ENCODE peak calls at places on chromosomes 7 and 10, in four cellular contexts. E is hepatocyte, U is AG04450, R is transverse colon. W is an unnamed sample.
A peak's percentile ranks its signal among the peaks of the same experiment; 100 is the strongest.

GRCh38 chr10:6242089-6242488 is 39.4 kb downstream of the PFKFB3 start:
- DNase-seq in U (peak; percentile 39), R (no peak), E (no peak), W (no peak)

GRCh38 chr10:131847241-131847783 is 53.5 kb upstream of the PPP2R2D start:
- DNase-seq in U (no peak), E (no peak), R (no peak), W (no peak)

GRCh38 chr10:123274513-123275182 is 120.4 kb downstream of the BUB3 start:
- DNase-seq in E (no peak), R (no peak), U (no peak), W (no peak)

GRCh38 chr10:89481662-89482061 is 53.7 kb downstream of the SLC16A12 start:
- DNase-seq in U (peak; percentile 65), E (peak; percentile 51), R (no peak), W (no peak)

GRCh38 chr10:14670551-14671240 is 104.0 kb downstream of the FAM107B start:
- DNase-seq in U (peak; percentile 77), E (peak; percentile 58), R (no peak), W (no peak)

GRCh38 chr7:48099781-48100180 is 10.7 kb downstream of the UPP1 start:
- DNase-seq in R (no peak), U (no peak), E (no peak), W (no peak)

GRCh38 chr10:119330342-119330741 is 123.0 kb downstream of the GRK5 start:
- DNase-seq in U (no peak), E (no peak), R (no peak), W (no peak)

GRCh38 chr7:110573862-110574528 is 516.9 kb upstream of the LRRN3 start:
- DNase-seq in R (no peak), U (peak; percentile 85), E (peak; percentile 16), W (no peak)

GRCh38 chr10:44278669-44279337 is 106.1 kb downstream of the CXCL12 start:
- DNase-seq in R (no peak), U (no peak), E (no peak), W (no peak)

GRCh38 chr10:63213489-63213888 is 80.4 kb downstream of the NRBF2 start:
- DNase-seq in E (no peak), U (no peak), R (no peak), W (no peak)

GRCh38 chr10:108608860-108609259 is 1314.5 kb downstream of the XPNPEP1 start:
- DNase-seq in R (no peak), E (no peak), U (no peak), W (no peak)

GRCh38 chr7:127252736-127253288 is at the start of gene GRM8:
- DNase-seq in U (no peak), R (peak; percentile 47), E (peak; percentile 61), W (no peak)

GRCh38 chr10:43234471-43235041 is 32.3 kb downstream of the RASGEF1A start:
- DNase-seq in E (no peak), R (no peak), U (no peak), W (no peak)

GRCh38 chr7:602341-603141 is 82.9 kb upstream of the PDGFA start:
- DNase-seq in E (peak; percentile 39), U (no peak), R (peak; percentile 21), W (no peak)

GRCh38 chr7:33334349-33334748 is 205.0 kb downstream of the BBS9 start:
- DNase-seq in E (peak; percentile 26), U (no peak), R (no peak), W (no peak)

GRCh38 chr7:130611206-130611605 is 57.3 kb downstream of the COPG2 start:
- DNase-seq in R (no peak), E (no peak), U (no peak), W (no peak)

GRCh38 chr7:128963327-128963757 is 25.6 kb downstream of the IRF5 start:
- DNase-seq in U (no peak), R (no peak), E (no peak), W (no peak)

DNA sequence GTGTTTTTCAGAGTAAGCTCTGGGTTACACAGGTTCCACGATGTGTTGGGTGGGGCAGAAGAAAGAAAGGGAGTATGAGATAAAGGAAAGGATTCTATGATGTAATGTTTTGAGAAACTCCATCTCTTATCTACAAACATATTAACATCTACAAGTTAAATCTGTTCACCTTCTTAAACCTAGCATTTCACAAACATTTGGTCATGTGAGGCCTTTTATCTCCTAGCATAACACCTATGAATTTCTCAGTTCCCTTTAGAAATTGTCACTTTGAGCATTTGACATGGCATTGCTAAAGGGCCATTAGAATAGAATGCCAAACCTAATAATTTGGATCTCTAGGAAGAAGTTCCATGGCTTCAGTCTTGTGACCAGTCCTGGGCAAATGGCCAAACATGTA is 217.1 kb upstream of the AOAH start:
- DNase-seq in R (no peak), E (no peak), U (no peak), W (no peak)
- H3K27me3 ChIP-seq in R (no peaks in the 10 kb centered on the region), E (no peaks in the 10 kb centered on the region), U (no peaks in the 10 kb centered on the region), W (no peaks in the 10 kb centered on the region)

GRCh38 chr7:55432506-55432905 is 67.4 kb downstream of the LANCL2 start:
- DNase-seq in E (no peak), R (no peak), U (no peak), W (no peak)

GRCh38 chr7:55431898-55432297 is 66.8 kb downstream of the LANCL2 start:
- DNase-seq in R (peak; percentile 58), U (no peak), E (no peak), W (no peak)

GRCh38 chr7:55429835-55430499 is 64.8 kb downstream of the LANCL2 start:
- DNase-seq in U (no peak), E (no peak), R (no peak), W (no peak)

GRCh38 chr7:55435466-55435865 is 70.3 kb downstream of the LANCL2 start:
- DNase-seq in E (no peak), U (no peak), R (no peak), W (no peak)

GRCh38 chr7:55432937-55433784 is 68.0 kb downstream of the LANCL2 start:
- DNase-seq in E (peak; percentile 72), U (no peak), R (no peak), W (peak; percentile 20)
- TF ChIP-seq CTCF in E (peak; percentile 50), U (peak; percentile 58), R (peak; percentile 44), W (peak; percentile 80)

GRCh38 chr7:132869166-132869861 is 212.6 kb downstream of the CHCHD3 start:
- DNase-seq in E (no peak), R (no peak), U (no peak), W (no peak)
- H3K27me3 ChIP-seq in E (no peaks in the 10 kb centered on the region), R (no peaks in the 10 kb centered on the region), U (no peaks in the 10 kb centered on the region), W (no peaks in the 10 kb centered on the region)

GRCh38 chr10:12974123-12974844 is 27.2 kb downstream of the CCDC3 start:
- DNase-seq in U (no peak), R (no peak), E (no peak), W (no peak)

GRCh38 chr10:12973149-12973718 is 28.3 kb downstream of the CCDC3 start:
- DNase-seq in U (no peak), R (no peak), E (no peak), W (no peak)

GRCh38 chr10:12974845-12975199 is 26.7 kb downstream of the CCDC3 start:
- DNase-seq in U (no peak), R (no peak), E (no peak), W (no peak)

GRCh38 chr10:12975906-12976305 is 25.6 kb downstream of the CCDC3 start:
- DNase-seq in R (no peak), E (no peak), U (no peak), W (no peak)

GRCh38 chr10:12975266-12975665 is 26.2 kb downstream of the CCDC3 start:
- DNase-seq in R (no peak), E (peak; percentile 43), U (no peak), W (no peak)
- TF ChIP-seq CTCF in R (no peak), E (peak; percentile 37), U (peak; percentile 21), W (no peak)

DNA sequence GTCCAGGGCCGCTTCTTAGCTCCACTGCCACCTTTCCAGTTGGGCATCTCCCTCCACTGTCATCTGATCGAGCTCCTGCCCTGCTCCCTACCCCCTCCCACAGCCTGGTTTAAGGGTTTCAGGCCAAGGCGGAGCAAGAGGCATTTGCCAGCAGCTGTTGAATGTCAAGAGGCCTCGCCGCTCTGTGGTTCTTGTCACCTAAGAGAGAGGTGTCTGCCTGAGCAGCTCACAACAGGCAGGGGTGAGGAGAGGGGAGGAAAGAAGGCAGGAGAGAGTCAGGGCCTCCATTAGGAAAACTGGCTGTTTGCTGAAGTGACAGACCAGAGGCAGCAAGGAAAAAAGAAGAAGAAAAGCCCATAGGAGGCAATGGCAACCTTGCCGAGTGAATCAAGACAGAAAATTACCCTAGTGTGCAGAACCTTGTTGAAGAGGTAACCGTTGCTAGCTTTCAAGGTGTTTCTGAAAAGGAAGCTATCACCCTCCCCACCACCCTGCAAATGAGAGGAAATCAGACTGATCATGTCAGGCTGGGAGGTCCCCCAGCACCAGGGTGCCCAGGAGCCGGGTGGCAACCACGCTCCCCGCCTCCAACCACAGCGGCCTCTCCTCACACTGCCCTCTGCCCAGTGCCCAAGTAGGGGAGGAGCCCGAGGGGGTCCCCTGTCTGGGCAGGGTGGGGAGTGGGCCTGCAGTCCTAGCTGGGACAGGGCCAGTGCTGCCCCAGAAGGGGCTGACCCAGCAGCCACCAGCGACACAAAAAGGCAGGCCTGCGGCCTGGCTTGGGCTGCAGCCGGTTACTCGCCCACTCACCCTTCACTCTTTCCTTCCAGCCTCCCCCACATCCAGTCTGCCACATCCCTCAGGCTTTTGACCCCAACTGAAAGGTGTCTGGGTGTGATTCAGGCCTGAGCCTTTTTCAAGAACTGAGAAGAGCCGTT is 7.1 kb downstream of the GATA3 start:
- DNase-seq in E (no peak), U (no peak), R (no peak), W (no peak)
- H3K27me3 ChIP-seq in E (peaks cover 62% of the 10 kb centered on the region), U (peaks cover 43% of the 10 kb centered on the region), R (peaks cover 95% of the 10 kb centered on the region), W (no peaks in the 10 kb centered on the region)

GRCh38 chr7:23520582-23520981 is 11.2 kb downstream of the TRA2A start:
- DNase-seq in R (no peak), U (no peak), E (no peak), W (no peak)
- TF ChIP-seq CTCF in R (no peak), U (peak; percentile 16), E (peak; percentile 27), W (no peak)

DNA sequence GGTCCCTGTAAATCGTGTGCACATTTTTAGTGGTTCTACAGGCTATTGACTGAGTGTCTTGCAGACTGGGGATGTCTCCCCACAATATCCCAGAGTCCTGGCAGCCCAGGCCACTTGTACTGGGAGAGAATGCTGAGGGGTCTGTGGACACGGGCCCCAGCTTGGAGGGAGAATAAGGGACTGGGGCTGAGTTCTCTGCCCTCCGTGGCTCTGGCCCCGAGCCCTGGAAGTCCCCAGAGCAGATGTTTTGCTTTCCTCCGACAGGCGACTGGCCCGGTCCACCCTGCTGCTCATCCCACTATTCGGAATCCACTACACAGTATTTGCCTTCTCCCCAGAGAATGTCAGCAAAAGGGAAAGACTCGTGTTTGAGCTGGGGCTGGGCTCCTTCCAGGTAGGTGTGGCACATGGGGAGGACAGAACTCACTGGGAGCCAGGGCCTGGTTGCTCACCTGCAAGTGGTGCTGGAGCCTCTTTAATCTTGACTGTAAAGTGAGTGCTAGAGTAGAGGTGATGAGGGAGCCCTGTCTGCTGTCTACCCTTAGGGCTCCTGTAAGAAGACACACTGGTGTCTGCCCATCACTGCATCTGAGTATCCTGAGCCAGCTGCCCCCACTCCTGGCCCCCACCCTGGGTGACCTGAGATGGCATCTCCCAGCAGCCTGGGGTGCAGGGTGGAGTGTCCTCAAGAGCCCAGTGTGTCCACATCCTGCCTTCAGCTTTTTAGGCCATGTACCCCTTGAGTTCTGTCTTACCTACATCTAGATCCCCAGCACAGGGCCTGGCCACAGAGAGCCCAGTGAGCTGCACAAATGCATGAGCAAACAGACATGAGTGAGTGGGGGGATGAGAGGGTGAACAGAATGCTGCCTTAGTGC is 51.1 kb downstream of the ADCYAP1R1 start:
- DNase-seq in E (no peak), U (no peak), R (no peak), W (no peak)
- H3K27me3 ChIP-seq in E (peaks cover 5% of the 10 kb centered on the region), U (peaks cover 3% of the 10 kb centered on the region), R (no peaks in the 10 kb centered on the region), W (no peaks in the 10 kb centered on the region)

GRCh38 chr7:25368599-25368998 is 140.3 kb upstream of the NPVF start:
- DNase-seq in R (no peak), U (no peak), E (no peak), W (no peak)
- TF ChIP-seq CTCF in R (no peak), U (no peak), E (no peak), W (no peak)

GRCh38 chr10:22436526-22436892 is 91.2 kb downstream of the SPAG6 start:
- DNase-seq in R (peak; percentile 51), U (no peak), E (no peak), W (peak; percentile 28)
- H3K27me3 ChIP-seq in R (peaks cover 7% of the 10 kb centered on the region), U (no peaks in the 10 kb centered on the region), E (no peaks in the 10 kb centered on the region), W (no peaks in the 10 kb centered on the region)

W was measured in CD4-positive, alpha-beta T cell.